ENCODE peak calls at places on chromosomes 16 and 17, in six cellular contexts. H, R, V, C, S and Z are unnamed samples.

GRCh38 chr16:70380205-70380918 is 33.7 kb downstream of the DDX19A start:
- DNase-seq in H (no peak), R (no peak), V (peak; percentile 46), C (peak; percentile 18), S (peak; percentile 63), Z (no peak)

GRCh38 chr17:43014946-43015519 is 7.2 kb downstream of the VAT1 start:
- DNase-seq in H (no peak), R (no peak), V (no peak), C (no peak), S (no peak), Z (no peak)

GRCh38 chr17:69779378-69780214 is 295.4 kb upstream of the KCNJ16 start:
- DNase-seq in H (no peak), R (no peak), V (no peak), C (no peak), S (no peak), Z (no peak)

GRCh38 chr17:54749157-54749556 is 151.5 kb upstream of the TOM1L1 start:
- DNase-seq in H (no peak), R (no peak), V (no peak), C (no peak), S (no peak), Z (no peak)

GRCh38 chr16:73037331-73037745 is 10.6 kb downstream of the ZFHX3 start:
- DNase-seq in H (no peak), R (peak; percentile 42), V (no peak), C (peak; percentile 85), S (no peak), Z (no peak)

GRCh38 chr17:7043195-7043543 is 723 bp downstream of the SLC16A11 start:
- DNase-seq in H (no peak), R (no peak), V (no peak), C (no peak), S (no peak), Z (no peak)

GRCh38 chr17:58303981-58304734 is 23.4 kb upstream of the MPO start:
- DNase-seq in H (no peak), R (peak; percentile 35), V (peak; percentile 81), C (no peak), S (no peak), Z (no peak)

GRCh38 chr16:89484088-89484501 is 6.3 kb downstream of the ANKRD11 start:
- DNase-seq in H (no peak), R (no peak), V (peak; percentile 77), C (no peak), S (no peak), Z (no peak)

GRCh38 chr17:79009397-79010303 is at the start of gene CANT1:
- DNase-seq in H (peak; percentile 58), R (peak; percentile 69), V (peak; percentile 73), C (peak; percentile 55), S (peak; percentile 28), Z (peak; percentile 24)

GRCh38 chr16:85258616-85259015 is 146.3 kb upstream of the CIBAR2 start:
- DNase-seq in H (no peak), R (no peak), V (peak; percentile 71), C (no peak), S (no peak), Z (no peak)

GRCh38 chr17:78340183-78340955 is 19.5 kb downstream of the SOCS3 start:
- DNase-seq in H (no peak), R (no peak), V (no peak), C (no peak), S (no peak), Z (no peak)

GRCh38 chr17:50359005-50359699 is 13.2 kb downstream of the XYLT2 start:
- DNase-seq in H (no peak), R (no peak), V (no peak), C (no peak), S (no peak), Z (no peak)

GRCh38 chr17:82932146-82933005 is 92.6 kb upstream of the ZNF750 start:
- DNase-seq in H (no peak), R (no peak), V (no peak), C (no peak), S (no peak), Z (no peak)

GRCh38 chr16:46711106-46711769 is 21.8 kb downstream of the ORC6 start:
- DNase-seq in H (no peak), R (no peak), V (peak; percentile 37), C (peak; percentile 70), S (no peak), Z (no peak)

GRCh38 chr17:50318551-50319310 is 27.2 kb upstream of the XYLT2 start:
- DNase-seq in H (no peak), R (peak; percentile 91), V (no peak), C (no peak), S (peak; percentile 52), Z (no peak)

GRCh38 chr16:81265658-81266451 is 27.4 kb downstream of the BCO1 start:
- DNase-seq in H (no peak), R (no peak), V (no peak), C (peak; percentile 15), S (no peak), Z (no peak)

GRCh38 chr17:49996495-49997255 is 1.7 kb upstream of the DLX3 start:
- DNase-seq in H (peak; percentile 2), R (peak; percentile 67), V (peak; percentile 6), C (no peak), S (no peak), Z (no peak)

GRCh38 chr16:88454315-88455057 is 1.4 kb downstream of the ZFPM1 start:
- DNase-seq in H (no peak), R (no peak), V (no peak), C (no peak), S (no peak), Z (no peak)

GRCh38 chr16:30921459-30921747 is 2.0 kb upstream of the FBXL19 start:
- DNase-seq in H (no peak), R (no peak), V (no peak), C (no peak), S (no peak), Z (no peak)

GRCh38 chr16:1900452-1900774 is 17.8 kb downstream of the HS3ST6 start:
- DNase-seq in H (no peak), R (peak; percentile 89), V (no peak), C (no peak), S (no peak), Z (peak; percentile 96)

GRCh38 chr17:73399056-73399455 is 87.3 kb upstream of the CDC42EP4 start:
- DNase-seq in H (no peak), R (no peak), V (no peak), C (no peak), S (no peak), Z (no peak)

GRCh38 chr17:73493212-73493814 is 150.9 kb downstream of the SDK2 start:
- DNase-seq in H (no peak), R (peak; percentile 95), V (no peak), C (no peak), S (no peak), Z (peak; percentile 91)

GRCh38 chr17:63941751-63942150 is 9.6 kb upstream of the CD79B start:
- DNase-seq in H (no peak), R (no peak), V (no peak), C (no peak), S (no peak), Z (no peak)

GRCh38 chr17:44331249-44331760 is 6.7 kb upstream of the SLC25A39 start:
- DNase-seq in H (no peak), R (peak; percentile 95), V (peak; percentile 78), C (peak; percentile 56), S (no peak), Z (peak; percentile 48)

GRCh38 chr16:82990155-82990554 is 363.4 kb downstream of the CDH13 start:
- DNase-seq in H (no peak), R (no peak), V (no peak), C (no peak), S (peak; percentile 9), Z (no peak)

GRCh38 chr16:47058295-47059086 is 85.0 kb upstream of the DNAJA2 start:
- DNase-seq in H (no peak), R (no peak), V (no peak), C (no peak), S (no peak), Z (peak; percentile 51)

GRCh38 chr17:2435852-2436251 is 35.0 kb upstream of the MNT start:
- DNase-seq in H (no peak), R (peak; percentile 81), V (no peak), C (no peak), S (no peak), Z (peak; percentile 54)

GRCh38 chr17:29524692-29525091 is 42.1 kb downstream of the ABHD15 start:
- DNase-seq in H (no peak), R (no peak), V (no peak), C (no peak), S (no peak), Z (no peak)

GRCh38 chr17:71649986-71650385 is 470.8 kb upstream of the SOX9 start:
- DNase-seq in H (no peak), R (no peak), V (no peak), C (no peak), S (no peak), Z (no peak)

GRCh38 chr16:27402964-27403600 is 1.1 kb downstream of the IL21R start:
- DNase-seq in H (no peak), R (no peak), V (no peak), C (no peak), S (no peak), Z (no peak)

GRCh38 chr16:79475841-79476240 is 124.7 kb downstream of the MAF start:
- DNase-seq in H (no peak), R (no peak), V (no peak), C (no peak), S (no peak), Z (no peak)

GRCh38 chr16:57474671-57475661 is 11.3 kb downstream of the DOK4 start:
- DNase-seq in H (no peak), R (no peak), V (no peak), C (no peak), S (no peak), Z (no peak)

GRCh38 chr16:83404261-83404660 is 403.5 kb upstream of the HSBP1 start:
- DNase-seq in H (no peak), R (no peak), V (no peak), C (no peak), S (no peak), Z (no peak)

GRCh38 chr17:29151567-29151966 is 28.6 kb downstream of the MYO18A start:
- DNase-seq in H (no peak), R (no peak), V (no peak), C (no peak), S (no peak), Z (no peak)